ENCODE peak calls at places on chromosomes 11 and 22, in four cellular contexts. W is fibroblast of lung, A is kidney, R is IMR-90. E is an unnamed sample.

GRCh38 chr11:127003260-127003981 is 2.9 kb upstream of the KIRREL3 start:
- DNase-seq in W (peak; percentile 5), A (peak; percentile 70), R (peak; percentile 58), E (peak; percentile 76)

GRCh38 chr22:48391171-48391711 is 1436.4 kb downstream of the BRD1 start:
- DNase-seq in W (no peak), A (no peak), R (no peak), E (no peak)

GRCh38 chr11:15200696-15201095 is 86.0 kb downstream of the INSC start:
- DNase-seq in W (no peak), A (no peak), R (no peak), E (no peak)

GRCh38 chr11:19025799-19026406 is 34.6 kb downstream of the MRGPRX2 start:
- DNase-seq in W (no peak), A (no peak), R (peak; percentile 1), E (no peak)

GRCh38 chr11:61028135-61028729 is 56.8 kb downstream of the CD6 start:
- DNase-seq in W (no peak), A (no peak), R (no peak), E (no peak)

GRCh38 chr11:102485095-102485722 is 32.6 kb upstream of the TMEM123 start:
- DNase-seq in W (peak; percentile 64), A (no peak), R (peak; percentile 41), E (peak; percentile 21)

GRCh38 chr11:112628676-112629075 is 332.5 kb upstream of the NCAM1 start:
- DNase-seq in W (no peak), A (no peak), R (no peak), E (no peak)

GRCh38 chr11:130431806-130432205 is 3.4 kb upstream of the ADAMTS8 start:
- DNase-seq in W (peak; percentile 71), A (no peak), R (peak; percentile 76), E (peak; percentile 82)

GRCh38 chr11:73034330-73034729 is 107.8 kb downstream of the FCHSD2 start:
- DNase-seq in W (no peak), A (no peak), R (no peak), E (no peak)

GRCh38 chr11:70625921-70626518 is 227.7 kb downstream of the CTTN start:
- DNase-seq in W (no peak), A (no peak), R (no peak), E (no peak)

GRCh38 chr11:17604201-17604912 is 57.3 kb downstream of the OTOG start:
- DNase-seq in W (no peak), A (no peak), R (no peak), E (no peak)

GRCh38 chr11:111521132-111521531 is 6.6 kb downstream of the HOATZ start:
- DNase-seq in W (no peak), A (no peak), R (peak; percentile 34), E (no peak)

GRCh38 chr22:25746012-25746373 is 4.0 kb downstream of the MYO18B start:
- DNase-seq in W (peak; percentile 50), A (no peak), R (peak; percentile 43), E (peak; percentile 40)

GRCh38 chr22:35056486-35056885 is 9.5 kb upstream of the ISX start:
- DNase-seq in W (no peak), A (no peak), R (no peak), E (no peak)

GRCh38 chr22:20424937-20425587 is 12.6 kb downstream of the SCARF2 start:
- DNase-seq in W (no peak), A (peak; percentile 89), R (no peak), E (no peak)

GRCh38 chr11:15933896-15934625 is 422.3 kb downstream of the SOX6 start:
- DNase-seq in W (no peak), A (no peak), R (peak; percentile 58), E (no peak)

GRCh38 chr11:73810637-73811036 is 23.0 kb downstream of the MRPL48 start:
- DNase-seq in W (peak; percentile 47), A (no peak), R (peak; percentile 58), E (peak; percentile 23)

GRCh38 chr11:40328890-40329617 is 1130.4 kb downstream of the LRRC4C start:
- DNase-seq in W (peak; percentile 100), A (peak; percentile 49), R (peak; percentile 100), E (peak; percentile 97)

GRCh38 chr11:130020323-130020722 is 17.7 kb upstream of the PRDM10 start:
- DNase-seq in W (no peak), A (no peak), R (peak; percentile 9), E (no peak)

GRCh38 chr11:67298786-67299185 is 4.5 kb upstream of the SSH3 start:
- DNase-seq in W (no peak), A (peak; percentile 40), R (no peak), E (no peak)

GRCh38 chr11:62856333-62856910 is 17.0 kb upstream of the WDR74 start:
- DNase-seq in W (no peak), A (no peak), R (no peak), E (no peak)

GRCh38 chr11:12224537-12224893 is 114.1 kb downstream of the MICAL2 start:
- DNase-seq in W (peak; percentile 97), A (peak; percentile 92), R (peak; percentile 94), E (peak; percentile 58)

GRCh38 chr11:34331736-34332135 is 26.1 kb downstream of the ABTB2 start:
- DNase-seq in W (no peak), A (no peak), R (no peak), E (no peak)

GRCh38 chr11:118771481-118772278 is 19.3 kb downstream of the DDX6 start:
- DNase-seq in W (no peak), A (no peak), R (no peak), E (no peak)

GRCh38 chr11:126210871-126211235 is 597 bp downstream of the RPUSD4 start:
- DNase-seq in W (no peak), A (no peak), R (no peak), E (no peak)

GRCh38 chr11:72144807-72145565 is 9.5 kb downstream of the FOLR3 start:
- DNase-seq in W (peak; percentile 38), A (no peak), R (peak; percentile 87), E (peak; percentile 82)

GRCh38 chr11:109984634-109985289 is 108.4 kb upstream of the ZC3H12C start:
- DNase-seq in W (no peak), A (no peak), R (no peak), E (no peak)

GRCh38 chr11:47631473-47631872 is 10.9 kb downstream of the MTCH2 start:
- DNase-seq in W (no peak), A (no peak), R (peak; percentile 19), E (no peak)

GRCh38 chr11:104918113-104918824 is 20.0 kb upstream of the CASP12 start:
- DNase-seq in W (peak; percentile 93), A (no peak), R (peak; percentile 93), E (peak; percentile 87)

GRCh38 chr22:36594569-36594968 is 65.6 kb upstream of the EIF3D start:
- DNase-seq in W (no peak), A (peak; percentile 20), R (no peak), E (no peak)

GRCh38 chr11:2515401-2516275 is 70.8 kb downstream of the KCNQ1 start:
- DNase-seq in W (no peak), A (peak; percentile 64), R (no peak), E (no peak)

GRCh38 chr11:34475656-34476055 is 36.9 kb downstream of the CAT start:
- DNase-seq in W (no peak), A (no peak), R (no peak), E (no peak)

GRCh38 chr22:28181332-28181731 is 262.3 kb upstream of the PITPNB start:
- DNase-seq in W (no peak), A (no peak), R (peak; percentile 8), E (peak; percentile 57)

GRCh38 chr11:64723907-64724862 is 1.2 kb upstream of the NRXN2 start:
- DNase-seq in W (no peak), A (no peak), R (no peak), E (no peak)

GRCh38 chr11:108984021-108984420 is 319.2 kb downstream of the DDX10 start:
- DNase-seq in W (no peak), A (no peak), R (no peak), E (no peak)

GRCh38 chr11:110077866-110078325 is 15.3 kb upstream of the ZC3H12C start:
- DNase-seq in W (peak; percentile 56), A (no peak), R (peak; percentile 78), E (peak; percentile 45)

GRCh38 chr11:78647986-78648875 is 73.6 kb upstream of the NARS2 start:
- DNase-seq in W (no peak), A (no peak), R (no peak), E (no peak)

DNA sequence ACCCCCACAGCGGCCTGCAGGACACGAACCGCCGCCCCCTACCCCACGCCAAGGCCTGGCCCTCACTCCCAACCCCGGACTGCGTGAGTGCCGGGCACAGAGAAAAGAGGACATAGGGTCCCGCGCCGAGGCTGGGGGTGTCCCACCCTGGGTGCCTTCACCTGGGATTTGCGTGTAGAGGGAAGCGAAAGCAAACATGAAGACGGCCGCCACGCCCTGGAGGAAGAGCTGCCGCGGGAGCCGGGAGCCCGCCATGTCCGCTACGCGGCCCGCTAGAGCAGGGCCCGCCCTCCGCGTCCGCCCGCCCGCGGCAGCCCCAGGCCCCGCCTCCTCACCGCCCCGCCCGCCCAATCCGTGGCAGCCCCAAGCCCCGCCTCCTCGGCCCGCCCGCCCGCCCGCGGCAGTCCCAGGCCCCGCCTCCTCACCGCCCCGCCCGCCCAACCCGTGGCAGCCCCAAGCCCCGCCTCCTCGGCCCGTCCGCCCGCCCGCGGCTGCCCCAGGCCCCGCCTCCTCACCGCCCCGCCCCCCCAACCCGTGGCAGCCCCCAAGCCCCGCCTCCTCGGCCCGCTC is at the start of gene LMF2:
- DNase-seq in W (no peak), A (peak; percentile 98), R (no peak), E (no peak)
- H3K9ac ChIP-seq in W (peak within 1 kb of the TSS; percentile 90), A (peak within 1 kb of the TSS; percentile 74), R (peak within 1 kb of the TSS; percentile 98), E (peak within 1 kb of the TSS; percentile 96)

GRCh38 chr22:18077639-18078328 is at the start of gene PEX26:
- DNase-seq in W (peak; percentile 96), A (peak; percentile 97), R (peak; percentile 95), E (peak; percentile 98)
- H3K4me3 ChIP-seq in W (peak within 1 kb of the TSS; percentile 49), A (peak within 1 kb of the TSS; percentile 95), R (peak within 1 kb of the TSS; percentile 87), E (peak within 1 kb of the TSS; percentile 90)

DNA sequence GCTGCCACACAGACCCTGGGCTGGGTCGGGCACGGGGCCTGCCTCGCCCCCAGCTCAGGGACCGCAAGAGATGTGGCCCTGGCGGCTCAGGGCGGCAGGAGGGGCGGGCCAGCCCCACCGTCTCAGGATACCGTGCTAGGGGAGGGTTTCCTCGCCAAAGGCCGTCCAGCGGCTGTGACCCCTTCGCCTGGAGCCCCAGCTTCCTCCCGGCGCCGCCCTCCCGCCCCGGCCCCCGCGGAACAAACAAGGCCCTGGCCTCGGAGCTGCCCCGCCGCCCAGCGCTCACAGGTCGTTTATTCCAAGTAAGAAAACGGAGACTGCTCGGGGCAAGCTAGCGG is 543 bp upstream of the AP2A2 start:
- DNase-seq in W (no peak), A (peak; percentile 89), R (no peak), E (no peak)
- H3K9me3 ChIP-seq in W (no peaks in the 10 kb centered on the region), A (no peaks in the 10 kb centered on the region), R (no peaks in the 10 kb centered on the region), E (no peaks in the 10 kb centered on the region)

GRCh38 chr22:50102946-50103345 is 13.1 kb downstream of the MOV10L1 start:
- DNase-seq in W (no peak), A (no peak), R (no peak), E (no peak)

GRCh38 chr22:50104149-50104548 is 14.3 kb downstream of the MOV10L1 start:
- DNase-seq in W (no peak), A (no peak), R (no peak), E (no peak)

GRCh38 chr22:50107529-50107928 is 17.7 kb downstream of the MOV10L1 start:
- DNase-seq in W (no peak), A (peak; percentile 73), R (no peak), E (no peak)

GRCh38 chr22:50101870-50102565 is 12.2 kb downstream of the MOV10L1 start:
- DNase-seq in W (no peak), A (no peak), R (no peak), E (no peak)

GRCh38 chr22:50105529-50106100 is 15.8 kb downstream of the MOV10L1 start:
- DNase-seq in W (peak; percentile 61), A (no peak), R (peak; percentile 64), E (no peak)
- H3K9ac ChIP-seq in W (no peak overlapping the region), A (no peak overlapping the region), R (peak overlapping the region; percentile 26), E (no peak overlapping the region)